ENCODE peak calls at places on chromosomes 6 and 20, in six cellular contexts. One of them, this sample, is unnamed.

GRCh38 chr6:150238294-150238693 is 95.5 kb downstream of the PPP1R14C start:
- DNase-seq in neuronal stem cell: no peak
- DNase-seq in HFFc6: no peak
- DNase-seq in cardiac muscle cell: peak; percentile 39
- DNase-seq in NAMALWA: no peak
- DNase-seq in T-helper 22 cell: no peak
- DNase-seq in this sample: peak; percentile 34

GRCh38 chr6:152587473-152587872 is 49.7 kb downstream of the SYNE1 start:
- DNase-seq in NAMALWA: no peak
- DNase-seq in T-helper 22 cell: no peak
- DNase-seq in HFFc6: no peak
- DNase-seq in cardiac muscle cell: no peak
- DNase-seq in neuronal stem cell: no peak
- DNase-seq in this sample: no peak

GRCh38 chr20:62489186-62489939 is 13.6 kb upstream of the GATA5 start:
- DNase-seq in NAMALWA: no peak
- DNase-seq in cardiac muscle cell: no peak
- DNase-seq in T-helper 22 cell: no peak
- DNase-seq in neuronal stem cell: no peak
- DNase-seq in HFFc6: peak; percentile 22
- DNase-seq in this sample: peak; percentile 60

GRCh38 chr20:41018153-41018552 is 10.5 kb upstream of the TOP1 start:
- DNase-seq in neuronal stem cell: no peak
- DNase-seq in cardiac muscle cell: no peak
- DNase-seq in HFFc6: no peak
- DNase-seq in NAMALWA: no peak
- DNase-seq in T-helper 22 cell: no peak
- DNase-seq in this sample: no peak

GRCh38 chr6:113496157-113496556 is 361.0 kb upstream of the MARCKS start:
- DNase-seq in cardiac muscle cell: peak; percentile 71
- DNase-seq in T-helper 22 cell: no peak
- DNase-seq in neuronal stem cell: no peak
- DNase-seq in HFFc6: no peak
- DNase-seq in NAMALWA: no peak
- DNase-seq in this sample: no peak

GRCh38 chr6:80105972-80106417 is 476 bp upstream of the BCKDHB start:
- DNase-seq in HFFc6: no peak
- DNase-seq in neuronal stem cell: no peak
- DNase-seq in T-helper 22 cell: no peak
- DNase-seq in cardiac muscle cell: no peak
- DNase-seq in NAMALWA: no peak
- DNase-seq in this sample: no peak

GRCh38 chr6:20631525-20631924 is 97.3 kb downstream of the CDKAL1 start:
- DNase-seq in HFFc6: no peak
- DNase-seq in cardiac muscle cell: no peak
- DNase-seq in T-helper 22 cell: no peak
- DNase-seq in neuronal stem cell: no peak
- DNase-seq in NAMALWA: no peak
- DNase-seq in this sample: peak; percentile 18

GRCh38 chr6:8065519-8065911 is 1.3 kb upstream of the BLOC1S5 start:
- DNase-seq in cardiac muscle cell: no peak
- DNase-seq in NAMALWA: no peak
- DNase-seq in HFFc6: no peak
- DNase-seq in neuronal stem cell: no peak
- DNase-seq in T-helper 22 cell: no peak
- DNase-seq in this sample: no peak

GRCh38 chr6:138406443-138406842 is 2.4 kb downstream of the HEBP2 start:
- DNase-seq in HFFc6: no peak
- DNase-seq in T-helper 22 cell: no peak
- DNase-seq in cardiac muscle cell: no peak
- DNase-seq in neuronal stem cell: no peak
- DNase-seq in NAMALWA: peak; percentile 20
- DNase-seq in this sample: no peak

GRCh38 chr6:33812669-33813068 is 8.9 kb upstream of the MLN start:
- DNase-seq in cardiac muscle cell: peak; percentile 71
- DNase-seq in neuronal stem cell: peak; percentile 85
- DNase-seq in HFFc6: peak; percentile 35
- DNase-seq in T-helper 22 cell: no peak
- DNase-seq in NAMALWA: peak; percentile 50
- DNase-seq in this sample: peak; percentile 73

GRCh38 chr20:51199920-51200319 is 177.0 kb upstream of the KCNG1 start:
- DNase-seq in cardiac muscle cell: no peak
- DNase-seq in NAMALWA: peak; percentile 37
- DNase-seq in T-helper 22 cell: no peak
- DNase-seq in neuronal stem cell: no peak
- DNase-seq in HFFc6: no peak
- DNase-seq in this sample: no peak

GRCh38 chr6:47298475-47298874 is 11.2 kb downstream of the TNFRSF21 start:
- DNase-seq in neuronal stem cell: no peak
- DNase-seq in NAMALWA: no peak
- DNase-seq in T-helper 22 cell: no peak
- DNase-seq in cardiac muscle cell: no peak
- DNase-seq in HFFc6: no peak
- DNase-seq in this sample: no peak

GRCh38 chr20:14882157-14882556 is 544.7 kb upstream of the FLRT3 start:
- DNase-seq in T-helper 22 cell: no peak
- DNase-seq in HFFc6: no peak
- DNase-seq in cardiac muscle cell: no peak
- DNase-seq in neuronal stem cell: no peak
- DNase-seq in NAMALWA: no peak
- DNase-seq in this sample: no peak

GRCh38 chr6:167424700-167425099 is 99.8 kb downstream of the TTLL2 start:
- DNase-seq in cardiac muscle cell: no peak
- DNase-seq in HFFc6: no peak
- DNase-seq in neuronal stem cell: no peak
- DNase-seq in T-helper 22 cell: no peak
- DNase-seq in NAMALWA: no peak
- DNase-seq in this sample: no peak

GRCh38 chr6:71608646-71609045 is 277.7 kb upstream of the RIMS1 start:
- DNase-seq in T-helper 22 cell: no peak
- DNase-seq in neuronal stem cell: no peak
- DNase-seq in NAMALWA: no peak
- DNase-seq in cardiac muscle cell: no peak
- DNase-seq in HFFc6: no peak
- DNase-seq in this sample: no peak

GRCh38 chr6:136517002-136517401 is 33.2 kb downstream of the MAP7 start:
- DNase-seq in T-helper 22 cell: no peak
- DNase-seq in neuronal stem cell: no peak
- DNase-seq in cardiac muscle cell: no peak
- DNase-seq in NAMALWA: no peak
- DNase-seq in HFFc6: no peak
- DNase-seq in this sample: no peak

GRCh38 chr6:28488916-28489365 is 26.7 kb downstream of the GPX6 start:
- DNase-seq in neuronal stem cell: peak; percentile 57
- DNase-seq in T-helper 22 cell: no peak
- DNase-seq in NAMALWA: no peak
- DNase-seq in cardiac muscle cell: peak; percentile 73
- DNase-seq in HFFc6: peak; percentile 81
- DNase-seq in this sample: peak; percentile 15

GRCh38 chr6:36423101-36423824 is 19.4 kb downstream of the PXT1 start:
- DNase-seq in neuronal stem cell: peak; percentile 92
- DNase-seq in NAMALWA: peak; percentile 98
- DNase-seq in cardiac muscle cell: peak; percentile 99
- DNase-seq in HFFc6: peak; percentile 98
- DNase-seq in T-helper 22 cell: peak; percentile 96
- DNase-seq in this sample: peak; percentile 99

GRCh38 chr20:6767536-6768227 is at the start of gene BMP2:
- DNase-seq in T-helper 22 cell: no peak
- DNase-seq in neuronal stem cell: peak; percentile 68
- DNase-seq in cardiac muscle cell: peak; percentile 79
- DNase-seq in HFFc6: no peak
- DNase-seq in NAMALWA: no peak
- DNase-seq in this sample: peak; percentile 49

GRCh38 chr6:24720131-24720603 is 1.2 kb upstream of the C6orf62 start:
- DNase-seq in T-helper 22 cell: peak; percentile 67
- DNase-seq in NAMALWA: peak; percentile 72
- DNase-seq in cardiac muscle cell: peak; percentile 64
- DNase-seq in neuronal stem cell: peak; percentile 32
- DNase-seq in HFFc6: peak; percentile 24
- DNase-seq in this sample: peak; percentile 35

GRCh38 chr6:158168054-158168303 is at the start of gene SERAC1:
- DNase-seq in HFFc6: no peak
- DNase-seq in NAMALWA: no peak
- DNase-seq in T-helper 22 cell: peak; percentile 76
- DNase-seq in neuronal stem cell: peak; percentile 92
- DNase-seq in cardiac muscle cell: no peak
- DNase-seq in this sample: no peak

GRCh38 chr6:136092897-136093296 is 157.2 kb downstream of the MTFR2 start:
- DNase-seq in HFFc6: no peak
- DNase-seq in T-helper 22 cell: no peak
- DNase-seq in cardiac muscle cell: no peak
- DNase-seq in NAMALWA: no peak
- DNase-seq in neuronal stem cell: no peak
- DNase-seq in this sample: no peak

GRCh38 chr6:37717836-37718251 is 20.2 kb upstream of the MDGA1 start:
- DNase-seq in T-helper 22 cell: no peak
- DNase-seq in neuronal stem cell: no peak
- DNase-seq in cardiac muscle cell: peak; percentile 21
- DNase-seq in NAMALWA: no peak
- DNase-seq in HFFc6: peak; percentile 56
- DNase-seq in this sample: no peak

GRCh38 chr6:31246051-31246495 is 25.8 kb downstream of the HLA-C start:
- DNase-seq in T-helper 22 cell: no peak
- DNase-seq in neuronal stem cell: no peak
- DNase-seq in cardiac muscle cell: peak; percentile 40
- DNase-seq in HFFc6: peak; percentile 81
- DNase-seq in NAMALWA: no peak
- DNase-seq in this sample: peak; percentile 73